ENCODE peak calls at places on chromosomes 4 and X, in ten cellular contexts. T is lung, K is heart left ventricle, F is endodermal cell, O is HCT116, N is kidney, I is Peyer's patch, P is NT2/D1, A is colonic mucosa, G is GM12865. V is an unnamed sample.

GRCh38 chr4:79083406-79084010 is 144.3 kb upstream of the PAQR3 start:
- DNase-seq in T (no peak), K (no peak), F (no peak), O (no peak), N (no peak), I (no peak), P (peak; percentile 63), A (no peak), G (no peak), V (no peak)

GRCh38 chr4:52377563-52377962 is 281.5 kb downstream of the USP46 start:
- DNase-seq in T (no peak), K (no peak), F (peak; percentile 77), O (no peak), N (peak; percentile 62), I (no peak), P (no peak), A (no peak), G (no peak), V (no peak)

GRCh38 chr4:181289203-181289602 is 954.0 kb upstream of the TENM3 start:
- DNase-seq in T (no peak), K (no peak), F (peak; percentile 74), O (no peak), N (no peak), I (no peak), P (no peak), A (no peak), G (no peak), V (no peak)

GRCh38 chr4:43587746-43588145 is 695.2 kb downstream of the GRXCR1 start:
- DNase-seq in T (no peak), K (no peak), F (no peak), O (no peak), N (no peak), I (no peak), P (no peak), A (no peak), G (no peak), V (no peak)

GRCh38 chr4:7416745-7417432 is 17.8 kb downstream of the PSAPL1 start:
- DNase-seq in T (no peak), K (no peak), F (peak; percentile 20), O (no peak), N (no peak), I (peak; percentile 15), P (no peak), A (no peak), G (no peak), V (no peak)

GRCh38 chrX:151151668-151152267 is 24.6 kb upstream of the GPR50 start:
- DNase-seq in T (no peak), K (peak; percentile 16), F (peak; percentile 57), O (peak; percentile 13), N (no peak), I (peak; percentile 65), P (peak; percentile 30), A (peak; percentile 26), G (peak; percentile 52), V (peak; percentile 28)

GRCh38 chrX:10350991-10351390 is 194.2 kb downstream of the CLCN4 start:
- DNase-seq in T (no peak), K (no peak), F (no peak), O (no peak), N (no peak), I (no peak), P (no peak), A (no peak), G (no peak), V (no peak)

GRCh38 chr4:145623831-145624230 is 4.6 kb downstream of the MMAA start:
- DNase-seq in T (no peak), K (no peak), F (no peak), O (no peak), N (no peak), I (no peak), P (no peak), A (no peak), G (no peak), V (no peak)

GRCh38 chrX:108268434-108269080 is 169.7 kb downstream of the COL4A6 start:
- DNase-seq in T (no peak), K (no peak), F (no peak), O (no peak), N (no peak), I (no peak), P (no peak), A (no peak), G (no peak), V (no peak)

GRCh38 chr4:112550728-112551127 is 34.7 kb upstream of the NEUROG2 start:
- DNase-seq in T (no peak), K (no peak), F (no peak), O (no peak), N (no peak), I (no peak), P (no peak), A (no peak), G (no peak), V (no peak)

GRCh38 chrX:43958529-43958928 is 14.7 kb downstream of the NDP start:
- DNase-seq in T (no peak), K (peak; percentile 21), F (peak; percentile 63), O (peak; percentile 81), N (no peak), I (no peak), P (peak; percentile 70), A (peak; percentile 42), G (peak; percentile 55), V (peak; percentile 24)

GRCh38 chrX:46209768-46210167 is 335.5 kb downstream of the ZNF674 start:
- DNase-seq in T (no peak), K (no peak), F (no peak), O (peak; percentile 23), N (no peak), I (no peak), P (no peak), A (no peak), G (no peak), V (no peak)

GRCh38 chr4:23889814-23890269 is at the start of gene PPARGC1A:
- DNase-seq in T (peak; percentile 65), K (peak; percentile 73), F (peak; percentile 72), O (no peak), N (peak; percentile 80), I (peak; percentile 84), P (no peak), A (peak; percentile 87), G (peak; percentile 1), V (no peak)

GRCh38 chr4:141346144-141346543 is 125.4 kb downstream of the ZNF330 start:
- DNase-seq in T (no peak), K (peak; percentile 19), F (no peak), O (peak; percentile 24), N (no peak), I (no peak), P (no peak), A (no peak), G (peak; percentile 49), V (no peak)

GRCh38 chr4:108148316-108148715 is 20.4 kb downstream of the LEF1 start:
- DNase-seq in T (no peak), K (no peak), F (no peak), O (no peak), N (no peak), I (no peak), P (no peak), A (no peak), G (no peak), V (no peak)
- H3K4me3 ChIP-seq in T (no peak overlapping the region), K (no peak overlapping the region), F (no peak overlapping the region), O (no peak overlapping the region), N (no peak overlapping the region), I (no peak overlapping the region), P (no peak overlapping the region), A (no peak overlapping the region), G (no peak overlapping the region), V (no peak overlapping the region)

DNA sequence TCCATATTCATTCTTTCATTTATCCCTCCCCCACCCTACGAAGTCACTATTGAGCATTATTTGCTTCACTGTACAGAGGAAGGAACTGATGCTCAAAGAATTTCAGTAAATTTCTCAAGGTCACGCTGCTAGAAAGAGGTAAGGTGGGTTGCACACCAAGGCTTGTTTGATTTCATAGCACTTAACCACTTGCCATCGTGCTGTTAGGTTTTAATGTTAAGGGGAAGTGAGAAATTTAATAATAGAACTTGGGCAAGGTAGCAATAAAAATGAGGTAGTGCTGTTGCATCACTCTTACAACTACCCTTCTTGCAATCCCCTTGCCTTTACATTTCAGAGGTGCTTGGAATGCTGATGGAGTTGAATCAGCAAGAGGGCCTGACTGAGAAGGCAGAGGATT is 343.1 kb downstream of the MID1IP1 start:
- DNase-seq in T (no peak), K (no peak), F (no peak), O (no peak), N (no peak), I (no peak), P (no peak), A (no peak), G (peak; percentile 51), V (no peak)
- H3K4me3 ChIP-seq in T (no peak overlapping the region), K (no peak overlapping the region), F (no peak overlapping the region), O (no peak overlapping the region), N (no peak overlapping the region), I (no peak overlapping the region), P (no peak overlapping the region), A (no peak overlapping the region), G (no peak overlapping the region), V (no peak overlapping the region)

GRCh38 chr4:140046037-140046436 is 107.9 kb downstream of the MAML3 start:
- DNase-seq in T (no peak), K (no peak), F (no peak), O (no peak), N (no peak), I (no peak), P (no peak), A (no peak), G (no peak), V (peak; percentile 41)
- H3K4me3 ChIP-seq in T (no peak overlapping the region), K (no peak overlapping the region), F (no peak overlapping the region), O (no peak overlapping the region), N (no peak overlapping the region), I (no peak overlapping the region), P (no peak overlapping the region), A (no peak overlapping the region), G (no peak overlapping the region), V (no peak overlapping the region)

DNA sequence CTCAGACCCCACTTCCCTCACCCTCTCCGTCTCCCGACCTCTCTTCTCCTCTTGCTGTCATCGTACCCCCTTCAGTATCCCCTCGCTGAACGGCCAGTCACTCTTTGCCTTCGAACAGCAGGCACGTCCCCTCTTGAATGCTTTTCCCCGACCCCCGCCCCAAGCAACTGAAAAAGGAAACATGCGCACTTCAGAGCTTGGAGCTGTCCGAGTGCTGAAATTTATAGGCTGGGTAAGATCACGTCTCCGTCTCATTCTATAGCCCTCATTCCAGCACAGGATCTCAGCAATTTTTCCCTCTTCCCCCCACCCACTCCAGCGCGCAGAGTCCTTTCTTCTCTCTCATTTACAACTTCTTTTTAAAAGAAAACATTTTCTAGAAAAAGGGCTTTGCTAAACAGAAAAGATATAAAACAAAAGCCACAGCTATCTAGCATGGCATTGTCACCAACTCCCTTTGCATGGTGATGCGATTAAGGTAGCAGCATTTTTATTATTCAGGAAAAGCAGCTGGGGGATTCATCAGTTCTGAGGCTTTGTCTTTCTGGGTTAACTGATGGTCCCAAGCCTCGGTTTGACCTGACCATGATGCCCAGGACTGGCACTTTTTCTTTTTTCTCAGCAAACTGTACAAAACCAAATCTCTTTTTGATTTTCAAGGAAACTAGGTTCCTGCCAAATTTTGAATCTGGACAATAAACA is at the start of gene GLRA2:
- DNase-seq in T (no peak), K (no peak), F (peak; percentile 74), O (no peak), N (no peak), I (peak; percentile 50), P (peak; percentile 54), A (peak; percentile 52), G (peak; percentile 5), V (peak; percentile 45)
- H3K4me3 ChIP-seq in T (no peak within 1 kb of the TSS), K (no peak within 1 kb of the TSS), F (peak within 1 kb of the TSS; percentile 71), O (no peak within 1 kb of the TSS), N (no peak within 1 kb of the TSS), I (peak within 1 kb of the TSS; percentile 24), P (no peak within 1 kb of the TSS), A (no peak within 1 kb of the TSS), G (no peak within 1 kb of the TSS), V (no peak within 1 kb of the TSS)

V was measured in DND-41.